ENCODE peak calls at places on chromosomes 4 and X, in ten cellular contexts. T is brain microvascular endothelial cell; I is heart left ventricle; G is GM23248; X is CD8-positive, alpha-beta memory T cell; Y is neuronal stem cell; H is left ventricle myocardium inferior; D is HCT116; J is effector memory CD4-positive, alpha-beta T cell; O is cardiac muscle cell. U is an unnamed sample. For H3K27me3, the result is how much of the 10 kb centered on the place peaks cover.

GRCh38 chrX:124030520-124030919 is 69.0 kb downstream of the STAG2 start:
- DNase-seq in O (no peak), G (no peak), X (no peak), H (no peak), J (no peak), T (no peak), I (no peak), D (no peak), Y (no peak), U (no peak)

GRCh38 chr4:108325561-108325960 is 156.8 kb upstream of the LEF1 start:
- DNase-seq in H (no peak), O (no peak), J (no peak), X (no peak), G (no peak), D (no peak), T (no peak), Y (no peak), I (no peak), U (no peak)

GRCh38 chr4:142705820-142706219 is 140.3 kb downstream of the INPP4B start:
- DNase-seq in D (no peak), T (no peak), G (peak), H (no peak), I (no peak), X (no peak), O (no peak), Y (no peak), J (no peak), U (no peak)

GRCh38 chrX:68832101-68832416 is 3.2 kb downstream of the EFNB1 start:
- DNase-seq in T (peak), I (peak), H (peak), J (no peak), D (no peak), G (peak), O (peak), X (no peak), Y (no peak), U (no peak)

GRCh38 chrX:44440006-44440405 is 96.5 kb upstream of the EFHC2 start:
- DNase-seq in D (no peak), G (no peak), T (no peak), J (no peak), Y (no peak), I (no peak), H (no peak), O (no peak), X (no peak), U (no peak)

GRCh38 chr4:70901607-70901983 is 574 bp upstream of the MOB1B start:
- DNase-seq in D (no peak), J (no peak), H (no peak), X (no peak), O (no peak), T (no peak), Y (no peak), I (no peak), G (no peak), U (no peak)

GRCh38 chr4:54015421-54016065 is 48.9 kb downstream of the CHIC2 start:
- DNase-seq in G (no peak), O (no peak), D (no peak), H (no peak), X (no peak), J (no peak), T (no peak), Y (peak), I (no peak), U (no peak)

GRCh38 chr4:94339779-94340178 is 2.9 kb downstream of the HPGDS start:
- DNase-seq in D (no peak), T (no peak), X (no peak), G (no peak), J (no peak), O (no peak), I (no peak), Y (no peak), H (no peak), U (no peak)

GRCh38 chrX:29788991-29789699 is 426.2 kb upstream of the MAGEB2 start:
- DNase-seq in T (no peak), I (no peak), H (no peak), O (no peak), G (no peak), Y (no peak), J (no peak), D (no peak), X (no peak), U (no peak)

GRCh38 chrX:153853902-153854267 is 23.5 kb upstream of the PDZD4 start:
- DNase-seq in D (no peak), I (no peak), G (no peak), O (no peak), T (no peak), X (no peak), J (no peak), H (no peak), Y (no peak), U (no peak)

GRCh38 chr4:3834186-3834920 is 68.2 kb downstream of the ADRA2C start:
- DNase-seq in J (no peak), D (no peak), T (no peak), H (no peak), O (no peak), G (no peak), I (no peak), X (no peak), Y (no peak), U (no peak)
- H3K27me3 ChIP-seq in J (under half), D (under half), T (under half), H (half or more), O (under half), G (under half), I (under half), X (under half), Y (under half), U (under half)

GRCh38 chr4:2362286-2363055 is 56.0 kb downstream of the ZFYVE28 start:
- DNase-seq in Y (no peak), O (no peak), X (no peak), J (no peak), G (no peak), H (no peak), T (no peak), D (no peak), I (no peak), U (no peak)
- H3K27ac ChIP-seq in Y (no peak), O (peak), X (no peak), J (no peak), G (no peak), H (no peak), T (no peak), D (no peak), I (no peak), U (peak)

GRCh38 chr4:8681391-8681790 is 88.8 kb downstream of the CPZ start:
- DNase-seq in H (no peak), X (no peak), O (no peak), J (no peak), Y (no peak), T (no peak), D (no peak), I (no peak), G (no peak), U (no peak)
- H3K27me3 ChIP-seq in H (half or more), X (under half), O (half or more), J (under half), Y (under half), T (under half), D (under half), I (under half), G (under half), U (under half)

GRCh38 chr4:40201898-40202297 is 5.1 kb downstream of the RHOH start:
- DNase-seq in I (no peak), J (no peak), X (no peak), T (no peak), H (no peak), O (no peak), D (no peak), G (no peak), Y (no peak), U (no peak)

GRCh38 chr4:40206421-40206820 is 9.6 kb downstream of the RHOH start:
- DNase-seq in X (no peak), H (no peak), T (no peak), D (no peak), J (no peak), O (no peak), G (no peak), I (no peak), Y (no peak), U (no peak)

GRCh38 chr4:40202474-40202873 is 5.6 kb downstream of the RHOH start:
- DNase-seq in G (no peak), Y (no peak), J (no peak), O (no peak), T (no peak), H (no peak), I (no peak), D (no peak), X (no peak), U (no peak)

GRCh38 chr4:40205259-40206198 is 8.7 kb downstream of the RHOH start:
- DNase-seq in G (no peak), H (no peak), D (no peak), Y (no peak), X (peak), J (no peak), O (no peak), T (no peak), I (no peak), U (no peak)

DNA sequence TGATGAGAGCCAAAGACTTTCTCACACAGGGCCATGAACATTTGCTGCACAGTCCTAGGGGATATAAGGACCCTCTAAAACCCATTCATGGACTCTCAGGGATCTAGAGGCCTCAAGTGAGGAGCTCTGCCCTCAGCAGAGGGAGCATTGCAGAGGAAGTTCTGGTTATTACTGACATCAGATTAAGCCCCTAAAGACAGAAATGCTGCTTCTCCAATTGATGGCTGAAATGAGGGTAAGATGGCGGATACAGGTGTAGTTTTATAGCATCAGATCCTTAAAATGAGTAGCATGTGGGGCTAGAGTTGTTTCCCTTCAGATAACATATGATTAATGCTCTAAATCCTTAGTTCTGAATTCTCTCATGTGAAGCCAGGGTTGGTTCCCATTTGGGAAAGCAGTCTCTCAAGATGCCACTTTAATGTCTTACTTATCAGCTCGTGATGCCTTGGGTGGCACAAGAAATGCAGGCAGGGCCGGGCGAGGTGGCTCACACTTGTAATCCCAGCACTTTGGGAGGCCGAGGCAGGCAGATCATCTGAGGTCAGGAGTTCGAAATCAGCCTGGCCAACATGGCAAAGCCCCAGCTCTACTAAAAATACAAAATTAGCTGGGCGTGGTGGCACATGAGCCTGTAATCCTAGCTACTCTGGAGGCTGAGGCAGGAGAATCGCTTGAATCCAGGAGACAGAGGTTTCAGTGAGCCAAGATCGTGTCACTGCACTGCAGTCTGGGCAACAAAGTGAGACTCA is 7.9 kb downstream of the RHOH start:
- DNase-seq in D (no peak), I (no peak), J (no peak), H (no peak), X (no peak), G (no peak), O (no peak), Y (no peak), T (no peak), U (no peak)
- H3K27ac ChIP-seq in D (no peak), I (no peak), J (peak), H (no peak), X (peak), G (no peak), O (no peak), Y (no peak), T (no peak), U (no peak)

GRCh38 chr4:6469898-6470501 is 2.4 kb downstream of the PPP2R2C start:
- DNase-seq in G (no peak), D (no peak), Y (no peak), O (no peak), X (no peak), H (no peak), T (no peak), J (no peak), I (no peak), U (no peak)

GRCh38 chr4:6466756-6467381 is 5.5 kb downstream of the PPP2R2C start:
- DNase-seq in Y (no peak), H (no peak), O (no peak), I (no peak), T (no peak), G (no peak), J (no peak), D (no peak), X (no peak), U (no peak)

GRCh38 chr4:6467600-6467999 is 4.8 kb downstream of the PPP2R2C start:
- DNase-seq in O (no peak), I (no peak), H (no peak), T (no peak), Y (no peak), X (no peak), G (no peak), J (no peak), D (no peak), U (no peak)

GRCh38 chr4:6469144-6469543 is 3.3 kb downstream of the PPP2R2C start:
- DNase-seq in J (no peak), H (no peak), T (no peak), X (no peak), O (no peak), Y (no peak), G (no peak), I (no peak), D (no peak), U (no peak)

DNA sequence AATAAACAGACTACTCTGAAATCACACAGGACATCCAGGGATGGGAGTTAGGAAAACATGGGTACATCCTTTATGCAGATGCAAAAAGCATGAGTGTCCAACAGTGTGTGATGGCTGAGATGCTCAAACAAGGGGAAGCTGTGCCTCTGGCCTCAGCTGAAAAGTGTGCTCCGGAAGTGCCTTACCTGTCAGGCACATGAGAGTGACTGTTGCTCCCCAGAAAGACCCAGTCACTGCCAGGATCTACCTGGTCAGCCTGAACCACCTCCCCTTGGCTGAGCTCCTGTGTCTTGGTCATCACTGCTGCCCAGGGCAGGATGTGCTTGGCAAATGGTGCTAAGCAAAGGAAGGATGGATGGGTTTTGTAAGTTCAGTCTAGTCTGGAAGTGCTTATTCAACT is 4.0 kb downstream of the PPP2R2C start:
- DNase-seq in H (no peak), O (no peak), Y (no peak), D (no peak), X (no peak), G (no peak), T (no peak), J (no peak), I (no peak), U (no peak)
- H3K27me3 ChIP-seq in H (half or more), O (half or more), Y (under half), D (under half), X (under half), G (under half), T (under half), J (under half), I (under half), U (under half)

GRCh38 chrX:15469613-15470012 is 23.5 kb downstream of the PIR start:
- DNase-seq in T (no peak), O (no peak), J (no peak), H (no peak), I (no peak), Y (no peak), G (no peak), X (no peak), D (no peak), U (no peak)

GRCh38 chrX:15465347-15465746 is 27.8 kb downstream of the PIR start:
- DNase-seq in G (peak), I (no peak), H (no peak), O (peak), X (no peak), D (no peak), T (no peak), Y (no peak), J (no peak), U (no peak)

GRCh38 chrX:15468036-15468435 is 25.1 kb downstream of the PIR start:
- DNase-seq in J (no peak), I (no peak), H (no peak), O (peak), X (no peak), Y (no peak), D (no peak), T (peak), G (peak), U (no peak)

GRCh38 chrX:15464704-15465103 is 28.4 kb downstream of the PIR start:
- DNase-seq in O (no peak), I (no peak), X (no peak), T (no peak), H (no peak), J (no peak), Y (no peak), G (peak), D (no peak), U (no peak)

GRCh38 chrX:15465896-15466651 is 27.1 kb downstream of the PIR start:
- DNase-seq in J (no peak), H (no peak), G (peak), I (no peak), D (no peak), X (no peak), Y (no peak), T (no peak), O (peak), U (no peak)
- H3K27ac ChIP-seq in J (no peak), H (peak), G (no peak), I (peak), D (no peak), X (no peak), Y (no peak), T (no peak), O (no peak), U (no peak)

GRCh38 chr4:80199004-80199579 is 1.8 kb downstream of the PRDM8 start:
- DNase-seq in D (no peak), J (no peak), H (no peak), X (no peak), G (no peak), Y (no peak), I (no peak), T (no peak), O (no peak), U (no peak)

GRCh38 chr4:80197601-80198444 is 520 bp downstream of the PRDM8 start:
- DNase-seq in J (no peak), X (no peak), O (peak), D (no peak), I (no peak), G (peak), H (no peak), T (no peak), Y (no peak), U (peak)

GRCh38 chr4:80201326-80202151 is 4.2 kb downstream of the PRDM8 start:
- DNase-seq in G (peak), J (peak), D (no peak), I (peak), X (peak), Y (no peak), T (no peak), H (peak), O (peak), U (no peak)

GRCh38 chr4:80202190-80202711 is 4.9 kb downstream of the PRDM8 start:
- DNase-seq in X (peak), G (peak), J (peak), Y (no peak), T (peak), D (no peak), O (peak), H (peak), I (peak), U (peak)

GRCh38 chr4:80199947-80200346 is 2.6 kb downstream of the PRDM8 start:
- DNase-seq in D (no peak), J (no peak), Y (no peak), O (no peak), X (no peak), G (no peak), I (no peak), H (no peak), T (no peak), U (no peak)
- H3K27me3 ChIP-seq in D (under half), J (under half), Y (under half), O (half or more), X (under half), G (under half), I (half or more), H (half or more), T (under half), U (under half)

U was measured in pancreas.